ENCODE peak calls at places on chromosome 19, in ten cellular contexts. L, W, D, R, M, F, C, H, G and N are unnamed samples.

GRCh38 chr19:5036733-5037681 is 68.1 kb downstream of the KDM4B start:
- DNase-seq in F (no peak), M (no peak), D (no peak), C (no peak), W (no peak), G (peak; percentile 72), H (no peak), L (peak; percentile 51), R (no peak), N (no peak)

GRCh38 chr19:511101-511841 is 4.0 kb downstream of the TPGS1 start:
- DNase-seq in W (no peak), F (peak; percentile 87), R (no peak), D (no peak), H (no peak), L (peak; percentile 42), M (peak; percentile 72), C (no peak), G (peak; percentile 36), N (peak; percentile 75)

GRCh38 chr19:33872445-33873320 is 76.0 kb downstream of the KCTD15 start:
- DNase-seq in C (no peak), F (no peak), M (no peak), L (no peak), R (no peak), W (no peak), D (no peak), G (no peak), H (no peak), N (no peak)

GRCh38 chr19:57075125-57075524 is 44.7 kb upstream of the USP29 start:
- DNase-seq in G (no peak), R (no peak), L (no peak), H (no peak), D (no peak), C (no peak), M (no peak), F (no peak), W (no peak), N (no peak)

GRCh38 chr19:39080431-39080830 is 3.7 kb upstream of the ACP7 start:
- DNase-seq in C (no peak), W (no peak), R (no peak), F (no peak), M (no peak), D (no peak), G (no peak), L (no peak), H (no peak), N (no peak)

GRCh38 chr19:29804493-29804892 is 7.3 kb upstream of the CCNE1 start:
- DNase-seq in M (no peak), W (no peak), D (peak; percentile 4), H (no peak), F (no peak), G (no peak), C (no peak), L (no peak), R (no peak), N (no peak)

GRCh38 chr19:18044825-18045304 is 36.9 kb downstream of the ARRDC2 start:
- DNase-seq in H (no peak), R (peak; percentile 28), W (peak; percentile 62), D (peak; percentile 86), M (peak; percentile 89), G (peak; percentile 76), C (no peak), F (peak; percentile 89), L (peak; percentile 71), N (peak; percentile 83)

GRCh38 chr19:14478113-14478545 is 3.0 kb upstream of the PTGER1 start:
- DNase-seq in D (no peak), F (no peak), G (no peak), M (no peak), L (no peak), H (no peak), C (no peak), W (no peak), R (no peak), N (no peak)

DNA sequence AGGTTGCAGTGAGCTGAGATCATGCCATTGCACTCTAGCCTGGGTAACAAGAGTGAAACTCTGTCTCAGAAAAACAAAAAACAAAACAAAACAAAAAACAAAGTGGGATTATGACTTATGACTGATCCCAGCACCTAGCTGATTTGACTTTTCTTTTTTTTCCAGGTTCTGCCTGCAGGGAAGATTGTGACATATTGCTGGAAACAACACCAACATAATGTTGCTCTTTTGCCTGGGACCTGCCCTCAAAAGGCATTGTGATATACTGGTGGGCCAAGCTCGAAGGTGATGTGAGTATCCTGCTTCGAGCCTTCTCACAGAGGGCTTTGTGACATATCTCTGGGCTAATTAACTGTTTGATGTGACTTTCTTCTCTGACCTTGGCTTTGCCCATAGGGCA is 42.0 kb upstream of the ZNF43 start:
- DNase-seq in H (no peak), W (no peak), R (no peak), D (no peak), C (no peak), F (no peak), L (no peak), G (no peak), M (no peak), N (no peak)
- TF ChIP-seq CTCF in H (no peak), W (no peak), R (no peak), D (no peak), C (no peak), F (no peak), L (no peak), G (no peak), M (no peak), N (no peak)

DNA sequence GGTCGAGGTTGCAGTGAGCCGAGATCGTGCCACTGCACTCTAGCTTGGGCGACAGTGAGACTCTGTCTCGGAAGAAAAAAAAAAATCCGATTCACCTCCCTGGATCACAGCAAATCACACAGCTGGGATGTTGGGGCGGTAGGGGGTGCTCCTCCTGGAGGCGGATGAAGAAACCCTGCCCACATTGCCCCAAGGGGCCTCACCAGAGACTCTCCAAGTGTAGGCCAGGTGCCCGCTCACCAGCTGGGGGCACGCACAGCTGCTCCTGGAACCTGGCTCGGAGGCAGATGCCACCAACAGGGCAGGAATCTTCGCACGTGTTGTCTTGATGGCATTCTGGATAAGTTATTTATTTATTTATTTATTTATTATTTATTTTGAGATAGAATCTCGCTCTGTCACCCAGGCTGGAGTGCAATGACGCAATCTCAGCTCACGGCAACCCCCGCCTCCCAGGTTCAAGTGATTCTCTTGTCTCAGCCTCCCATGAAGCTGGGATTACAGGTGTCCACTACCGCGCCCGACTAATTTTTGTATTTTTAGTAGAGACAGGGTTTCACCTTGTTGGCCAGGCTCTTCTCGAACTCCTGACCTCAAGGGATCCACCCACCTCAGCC is 3.1 kb downstream of the UQCR11 start:
- DNase-seq in M (no peak), L (no peak), D (no peak), F (no peak), W (no peak), H (no peak), C (no peak), G (no peak), R (no peak), N (no peak)
- TF ChIP-seq CTCF in M (no peak), L (no peak), D (no peak), F (no peak), W (no peak), H (no peak), C (no peak), G (no peak), R (no peak), N (no peak)

GRCh38 chr19:46716013-46716671 is 772 bp downstream of the PRKD2 start:
- DNase-seq in D (peak; percentile 56), W (no peak), H (no peak), G (no peak), M (no peak), R (peak; percentile 61), L (no peak), C (peak; percentile 55), F (no peak), N (peak; percentile 47)
- TF ChIP-seq CTCF in D (peak; percentile 13), W (no peak), H (no peak), G (no peak), M (peak; percentile 14), R (peak; percentile 51), L (no peak), C (peak; percentile 23), F (no peak), N (no peak)

GRCh38 chr19:7926021-7926726 is at the start of gene CTXN1:
- DNase-seq in C (peak; percentile 89), L (peak; percentile 44), R (peak; percentile 75), W (peak; percentile 36), F (peak; percentile 83), M (peak; percentile 83), G (no peak), D (peak; percentile 74), H (no peak), N (peak; percentile 51)
- TF ChIP-seq CTCF in C (no peak), L (no peak), R (peak; percentile 17), W (no peak), F (no peak), M (no peak), G (no peak), D (no peak), H (no peak), N (no peak)

GRCh38 chr19:11141937-11142527 is 13.6 kb downstream of the SPC24 start:
- DNase-seq in H (no peak), D (no peak), G (no peak), F (no peak), C (no peak), L (no peak), W (no peak), R (no peak), M (peak; percentile 70), N (no peak)
- TF ChIP-seq CTCF in H (no peak), D (peak; percentile 20), G (no peak), F (no peak), C (no peak), L (peak; percentile 8), W (no peak), R (no peak), M (peak; percentile 19), N (no peak)